ENCODE peak calls at places on chromosomes 1 and 21, in four cellular contexts. One of them, this sample, is unnamed.

GRCh38 chr1:229067546-229067945 is 203.4 kb upstream of the RAB4A start:
- DNase-seq in prostate gland: no peak
- DNase-seq in AG04450: no peak
- DNase-seq in CD4-positive, alpha-beta memory T cell: no peak
- DNase-seq in this sample: no peak

GRCh38 chr1:110339427-110340206 is 440 bp downstream of the RBM15 start:
- DNase-seq in prostate gland: peak; percentile 46
- DNase-seq in CD4-positive, alpha-beta memory T cell: peak; percentile 82
- DNase-seq in AG04450: peak; percentile 7
- DNase-seq in this sample: peak; percentile 62

GRCh38 chr1:2431503-2431902 is 19.1 kb upstream of the PEX10 start:
- DNase-seq in prostate gland: no peak
- DNase-seq in CD4-positive, alpha-beta memory T cell: no peak
- DNase-seq in AG04450: no peak
- DNase-seq in this sample: no peak

GRCh38 chr1:212950243-212951057 is at the start of gene VASH2:
- DNase-seq in AG04450: no peak
- DNase-seq in CD4-positive, alpha-beta memory T cell: peak; percentile 59
- DNase-seq in prostate gland: peak; percentile 89
- DNase-seq in this sample: peak; percentile 70

GRCh38 chr21:36099000-36099399 is 29.2 kb downstream of the CBR1 start:
- DNase-seq in AG04450: no peak
- DNase-seq in CD4-positive, alpha-beta memory T cell: no peak
- DNase-seq in prostate gland: no peak
- DNase-seq in this sample: no peak

GRCh38 chr1:117710710-117711109 is 104.9 kb downstream of the TENT5C start:
- DNase-seq in prostate gland: no peak
- DNase-seq in AG04450: no peak
- DNase-seq in CD4-positive, alpha-beta memory T cell: no peak
- DNase-seq in this sample: no peak

GRCh38 chr21:43986544-43987451 is 25.3 kb upstream of the TRAPPC10 start:
- DNase-seq in prostate gland: no peak
- DNase-seq in AG04450: no peak
- DNase-seq in CD4-positive, alpha-beta memory T cell: no peak
- DNase-seq in this sample: no peak

GRCh38 chr1:21297975-21298374 is 7.7 kb upstream of the ECE1 start:
- DNase-seq in AG04450: no peak
- DNase-seq in CD4-positive, alpha-beta memory T cell: no peak
- DNase-seq in prostate gland: no peak
- DNase-seq in this sample: peak; percentile 30

GRCh38 chr1:12616709-12617373 is 1.2 kb downstream of the DHRS3 start:
- DNase-seq in prostate gland: no peak
- DNase-seq in AG04450: no peak
- DNase-seq in CD4-positive, alpha-beta memory T cell: peak; percentile 57
- DNase-seq in this sample: peak; percentile 63

GRCh38 chr1:67652800-67653199 is 32.2 kb upstream of the GADD45A start:
- DNase-seq in CD4-positive, alpha-beta memory T cell: no peak
- DNase-seq in prostate gland: no peak
- DNase-seq in AG04450: peak; percentile 79
- DNase-seq in this sample: no peak

GRCh38 chr1:75275107-75275506 is 140.9 kb downstream of the LHX8 start:
- DNase-seq in AG04450: no peak
- DNase-seq in prostate gland: no peak
- DNase-seq in CD4-positive, alpha-beta memory T cell: no peak
- DNase-seq in this sample: no peak

GRCh38 chr1:184650177-184650866 is 104.3 kb downstream of the EDEM3 start:
- DNase-seq in CD4-positive, alpha-beta memory T cell: no peak
- DNase-seq in AG04450: no peak
- DNase-seq in prostate gland: peak; percentile 66
- DNase-seq in this sample: no peak

GRCh38 chr1:50368179-50369007 is 54.9 kb downstream of the DMRTA2 start:
- DNase-seq in CD4-positive, alpha-beta memory T cell: no peak
- DNase-seq in prostate gland: peak; percentile 20
- DNase-seq in AG04450: no peak
- DNase-seq in this sample: peak; percentile 45

GRCh38 chr1:204725821-204726448 is 40.4 kb upstream of the LRRN2 start:
- DNase-seq in prostate gland: no peak
- DNase-seq in AG04450: no peak
- DNase-seq in CD4-positive, alpha-beta memory T cell: no peak
- DNase-seq in this sample: no peak

GRCh38 chr1:151540982-151541377 is 871 bp downstream of the TUFT1 start:
- DNase-seq in prostate gland: no peak
- DNase-seq in AG04450: no peak
- DNase-seq in CD4-positive, alpha-beta memory T cell: no peak
- DNase-seq in this sample: peak; percentile 27

GRCh38 chr1:85495556-85495955 is 30.6 kb upstream of the DDAH1 start:
- DNase-seq in prostate gland: peak; percentile 86
- DNase-seq in AG04450: no peak
- DNase-seq in CD4-positive, alpha-beta memory T cell: no peak
- DNase-seq in this sample: peak; percentile 89

GRCh38 chr1:206821493-206821892 is 43.9 kb upstream of the IL20 start:
- DNase-seq in AG04450: no peak
- DNase-seq in CD4-positive, alpha-beta memory T cell: no peak
- DNase-seq in prostate gland: no peak
- DNase-seq in this sample: no peak

GRCh38 chr1:26286064-26286416 is 6.2 kb downstream of the SH3BGRL3 start:
- DNase-seq in AG04450: no peak
- DNase-seq in CD4-positive, alpha-beta memory T cell: no peak
- DNase-seq in prostate gland: no peak
- DNase-seq in this sample: no peak

This sample was measured in thyroid gland.